ENCODE peak calls at places on chromosomes 7 and 10, in four cellular contexts. One of them, this sample, is unnamed.

GRCh38 chr10:79127151-79127961 is 58.6 kb downstream of the ZMIZ1 start:
- ATAC-seq in Panc1: peak
- ATAC-seq in upper lobe of left lung: peak
- ATAC-seq in mucosa of descending colon: peak
- ATAC-seq in this sample: peak

GRCh38 chr7:104931181-104931781 is 82.7 kb upstream of the KMT2E start:
- ATAC-seq in mucosa of descending colon: peak
- ATAC-seq in upper lobe of left lung: no peak
- ATAC-seq in Panc1: peak
- ATAC-seq in this sample: no peak

GRCh38 chr7:108313086-108313485 is 143.2 kb downstream of the NRCAM start:
- ATAC-seq in Panc1: no peak
- ATAC-seq in mucosa of descending colon: no peak
- ATAC-seq in upper lobe of left lung: no peak
- ATAC-seq in this sample: no peak

GRCh38 chr7:140778975-140779374 is 82.5 kb downstream of the NDUFB2 start:
- ATAC-seq in upper lobe of left lung: no peak
- ATAC-seq in Panc1: no peak
- ATAC-seq in mucosa of descending colon: no peak
- ATAC-seq in this sample: no peak

GRCh38 chr10:128927821-128928220 is 539.2 kb upstream of the MGMT start:
- ATAC-seq in Panc1: no peak
- ATAC-seq in mucosa of descending colon: no peak
- ATAC-seq in upper lobe of left lung: no peak
- ATAC-seq in this sample: peak

GRCh38 chr7:112192236-112193154 is 13.7 kb downstream of the DOCK4 start:
- ATAC-seq in upper lobe of left lung: no peak
- ATAC-seq in Panc1: peak
- ATAC-seq in mucosa of descending colon: peak
- ATAC-seq in this sample: peak

GRCh38 chr7:129840757-129841156 is 112.0 kb downstream of the UBE2H start:
- ATAC-seq in Panc1: no peak
- ATAC-seq in mucosa of descending colon: no peak
- ATAC-seq in upper lobe of left lung: no peak
- ATAC-seq in this sample: no peak

GRCh38 chr7:112669306-112669705 is 120.9 kb downstream of the TMEM168 start:
- ATAC-seq in mucosa of descending colon: no peak
- ATAC-seq in Panc1: no peak
- ATAC-seq in upper lobe of left lung: no peak
- ATAC-seq in this sample: no peak

GRCh38 chr7:158803226-158803944 is 25.9 kb downstream of the ESYT2 start:
- ATAC-seq in Panc1: no peak
- ATAC-seq in mucosa of descending colon: no peak
- ATAC-seq in upper lobe of left lung: no peak
- ATAC-seq in this sample: no peak

GRCh38 chr10:6396652-6397051 is 183.4 kb downstream of the PRKCQ start:
- ATAC-seq in mucosa of descending colon: no peak
- ATAC-seq in upper lobe of left lung: no peak
- ATAC-seq in Panc1: no peak
- ATAC-seq in this sample: no peak

GRCh38 chr10:4720463-4720862 is 105.5 kb upstream of the AKR1E2 start:
- ATAC-seq in mucosa of descending colon: no peak
- ATAC-seq in Panc1: no peak
- ATAC-seq in upper lobe of left lung: no peak
- ATAC-seq in this sample: no peak

GRCh38 chr10:91564508-91564907 is 68.4 kb downstream of the PPP1R3C start:
- ATAC-seq in mucosa of descending colon: no peak
- ATAC-seq in Panc1: no peak
- ATAC-seq in upper lobe of left lung: no peak
- ATAC-seq in this sample: no peak

GRCh38 chr10:79547973-79548372 is 12.2 kb downstream of the SFTPA2 start:
- ATAC-seq in Panc1: no peak
- ATAC-seq in mucosa of descending colon: no peak
- ATAC-seq in upper lobe of left lung: no peak
- ATAC-seq in this sample: no peak

GRCh38 chr7:34155225-34155908 is 250.0 kb downstream of the BMPER start:
- ATAC-seq in mucosa of descending colon: peak
- ATAC-seq in upper lobe of left lung: no peak
- ATAC-seq in Panc1: no peak
- ATAC-seq in this sample: peak

GRCh38 chr10:103666109-103666508 is 172.6 kb downstream of the NEURL1 start:
- ATAC-seq in upper lobe of left lung: no peak
- ATAC-seq in Panc1: no peak
- ATAC-seq in mucosa of descending colon: no peak
- ATAC-seq in this sample: no peak
- TF ChIP-seq CTCF in upper lobe of left lung: peak
- TF ChIP-seq CTCF in Panc1: no peak
- TF ChIP-seq CTCF in mucosa of descending colon: no peak
- TF ChIP-seq CTCF in this sample: peak

GRCh38 chr10:111989136-111990050 is 194.2 kb downstream of the GPAM start:
- ATAC-seq in Panc1: no peak
- ATAC-seq in mucosa of descending colon: no peak
- ATAC-seq in upper lobe of left lung: no peak
- ATAC-seq in this sample: no peak
- H3K4me3 ChIP-seq in Panc1: no peak
- H3K4me3 ChIP-seq in mucosa of descending colon: no peak
- H3K4me3 ChIP-seq in upper lobe of left lung: no peak
- H3K4me3 ChIP-seq in this sample: no peak

GRCh38 chr10:62188021-62188616 is 80.5 kb downstream of the RTKN2 start:
- ATAC-seq in mucosa of descending colon: no peak
- ATAC-seq in upper lobe of left lung: no peak
- ATAC-seq in Panc1: no peak
- ATAC-seq in this sample: no peak

GRCh38 chr10:62194924-62195674 is 73.5 kb downstream of the RTKN2 start:
- ATAC-seq in upper lobe of left lung: no peak
- ATAC-seq in mucosa of descending colon: peak
- ATAC-seq in Panc1: no peak
- ATAC-seq in this sample: no peak

GRCh38 chr10:62196528-62196927 is 72.1 kb downstream of the RTKN2 start:
- ATAC-seq in mucosa of descending colon: no peak
- ATAC-seq in Panc1: no peak
- ATAC-seq in upper lobe of left lung: no peak
- ATAC-seq in this sample: no peak

GRCh38 chr10:62195675-62195926 is 73.0 kb downstream of the RTKN2 start:
- ATAC-seq in mucosa of descending colon: no peak
- ATAC-seq in upper lobe of left lung: no peak
- ATAC-seq in Panc1: no peak
- ATAC-seq in this sample: no peak

DNA sequence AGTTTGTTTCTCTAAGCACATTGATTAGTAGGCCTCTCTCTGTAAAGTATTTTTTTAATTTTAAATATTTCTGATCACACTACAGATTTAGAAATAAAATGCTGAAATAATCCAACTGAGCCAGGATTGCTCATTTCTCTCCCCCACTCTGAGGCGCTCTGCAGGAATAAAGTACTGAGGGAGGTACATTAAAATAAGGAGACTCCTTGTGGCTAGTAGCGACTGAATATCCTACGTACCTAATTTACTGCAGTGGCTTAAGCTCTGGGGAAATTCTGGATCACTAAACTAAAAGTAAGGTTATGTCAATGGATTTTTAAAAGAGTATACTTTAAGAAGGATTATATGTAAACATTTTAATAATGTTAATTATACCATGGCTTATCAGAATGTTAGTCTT is 75.2 kb downstream of the RTKN2 start:
- ATAC-seq in mucosa of descending colon: no peak
- ATAC-seq in upper lobe of left lung: no peak
- ATAC-seq in Panc1: no peak
- ATAC-seq in this sample: no peak
- TF ChIP-seq CTCF in mucosa of descending colon: no peak
- TF ChIP-seq CTCF in upper lobe of left lung: no peak
- TF ChIP-seq CTCF in Panc1: no peak
- TF ChIP-seq CTCF in this sample: no peak

DNA sequence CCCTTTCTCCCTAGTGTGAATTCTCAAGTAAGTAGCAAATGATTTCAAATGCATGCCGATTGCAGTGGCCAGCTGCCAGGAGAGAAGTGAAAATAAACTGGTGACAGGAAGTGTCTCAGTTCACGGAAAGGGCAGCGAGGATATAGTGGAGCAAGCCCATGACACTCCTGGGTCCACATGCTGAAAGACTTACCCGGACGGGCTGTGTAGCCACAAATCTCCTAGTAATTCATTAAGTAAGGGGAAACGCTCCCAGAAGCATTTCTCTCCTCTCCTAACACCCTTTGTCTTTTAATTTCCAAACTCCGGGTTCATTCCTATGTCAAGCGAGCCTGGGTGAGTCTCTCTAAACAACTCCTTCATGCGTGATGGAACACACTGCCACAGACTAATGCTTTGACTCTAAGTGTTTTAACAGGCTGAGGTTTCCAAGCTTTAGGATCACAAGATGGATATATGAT is 125.6 kb downstream of the CYP26A1 start:
- ATAC-seq in upper lobe of left lung: peak
- ATAC-seq in mucosa of descending colon: peak
- ATAC-seq in Panc1: peak
- ATAC-seq in this sample: peak
- H3K4me3 ChIP-seq in upper lobe of left lung: no peak
- H3K4me3 ChIP-seq in mucosa of descending colon: no peak
- H3K4me3 ChIP-seq in Panc1: peak
- H3K4me3 ChIP-seq in this sample: peak

This sample was measured in gastroesophageal sphincter.